ENCODE peak calls at places on chromosome 19, in five cellular contexts. F, M, K, R and H are unnamed samples.

GRCh38 chr19:38569368-38569983 is 48.3 kb downstream of the MAP4K1 start:
- DNase-seq in M (no peak), K (no peak), R (no peak), F (no peak), H (no peak)

GRCh38 chr19:46081928-46082727 is 41.3 kb upstream of the IGFL4 start:
- DNase-seq in R (no peak), F (no peak), K (peak), M (peak), H (no peak)

GRCh38 chr19:46533085-46534081 is 37.7 kb upstream of the PNMA8B start:
- DNase-seq in F (no peak), K (no peak), M (no peak), R (no peak), H (no peak)

GRCh38 chr19:20482721-20483120 is 82.9 kb downstream of the ZNF737 start:
- DNase-seq in M (no peak), F (no peak), R (no peak), K (no peak), H (no peak)

GRCh38 chr19:44808463-44809371 is at the start of gene BCAM:
- DNase-seq in R (peak), M (peak), K (peak), F (no peak), H (peak)

GRCh38 chr19:4088065-4088679 is 21.5 kb upstream of the ZBTB7A start:
- DNase-seq in R (no peak), K (no peak), F (peak), M (no peak), H (no peak)

GRCh38 chr19:38831142-38831605 is 420 bp downstream of the ECH1 start:
- DNase-seq in M (peak), F (no peak), K (peak), R (peak), H (peak)

GRCh38 chr19:48867922-48868195 is 558 bp downstream of the PLEKHA4 start:
- DNase-seq in F (no peak), M (no peak), K (no peak), R (no peak), H (no peak)

GRCh38 chr19:13146763-13147563 is 3.2 kb downstream of the STX10 start:
- DNase-seq in M (no peak), F (no peak), R (no peak), K (peak), H (no peak)

GRCh38 chr19:35793381-35794165 is 18.2 kb downstream of the ARHGAP33 start:
- DNase-seq in F (no peak), R (no peak), K (no peak), M (no peak), H (no peak)

GRCh38 chr19:16417660-16418596 is 53.8 kb downstream of the EPS15L1 start:
- DNase-seq in M (peak), F (peak), K (peak), R (peak), H (peak)

GRCh38 chr19:19647037-19647835 is 3.8 kb upstream of the GMIP start:
- DNase-seq in M (no peak), R (no peak), F (no peak), K (no peak), H (no peak)

GRCh38 chr19:3936506-3937442 is 3.9 kb downstream of the NMRK2 start:
- DNase-seq in R (no peak), F (no peak), M (no peak), K (no peak), H (no peak)

GRCh38 chr19:43776285-43776684 is 4.5 kb downstream of the KCNN4 start:
- DNase-seq in F (no peak), K (no peak), M (no peak), R (no peak), H (no peak)

GRCh38 chr19:782195-783043 is 14.8 kb upstream of the PTBP1 start:
- DNase-seq in R (no peak), M (peak), K (no peak), F (no peak), H (peak)

GRCh38 chr19:14686411-14686810 is 3.4 kb upstream of the ZNF333 start:
- DNase-seq in R (no peak), M (no peak), F (no peak), K (peak), H (no peak)

GRCh38 chr19:15640294-15640903 is at the start of gene CYP4F3:
- DNase-seq in F (peak), K (no peak), M (peak), R (peak), H (no peak)

GRCh38 chr19:37007587-37008220 is 70.5 kb upstream of the ZNF420 start:
- DNase-seq in K (peak), F (no peak), R (peak), M (peak), H (no peak)

GRCh38 chr19:662207-662961 is 630 bp downstream of the RNF126 start:
- DNase-seq in R (peak), K (peak), M (peak), F (no peak), H (no peak)

GRCh38 chr19:31139871-31140505 is 209.2 kb downstream of the TSHZ3 start:
- DNase-seq in M (peak), K (peak), F (no peak), R (no peak), H (no peak)

GRCh38 chr19:47411101-47411500 is 8.2 kb downstream of the MEIS3 start:
- DNase-seq in F (no peak), R (no peak), K (no peak), M (no peak), H (no peak)

GRCh38 chr19:48271531-48272151 is 1.8 kb downstream of the ZNF114 start:
- DNase-seq in F (no peak), R (peak), K (peak), M (peak), H (peak)

GRCh38 chr19:1567848-1568227 is 287 bp downstream of the MEX3D start:
- DNase-seq in R (no peak), M (no peak), F (no peak), K (no peak), H (no peak)

GRCh38 chr19:46133101-46133627 is 8.7 kb upstream of the IGFL3 start:
- DNase-seq in F (no peak), M (peak), R (peak), K (peak), H (no peak)

DNA sequence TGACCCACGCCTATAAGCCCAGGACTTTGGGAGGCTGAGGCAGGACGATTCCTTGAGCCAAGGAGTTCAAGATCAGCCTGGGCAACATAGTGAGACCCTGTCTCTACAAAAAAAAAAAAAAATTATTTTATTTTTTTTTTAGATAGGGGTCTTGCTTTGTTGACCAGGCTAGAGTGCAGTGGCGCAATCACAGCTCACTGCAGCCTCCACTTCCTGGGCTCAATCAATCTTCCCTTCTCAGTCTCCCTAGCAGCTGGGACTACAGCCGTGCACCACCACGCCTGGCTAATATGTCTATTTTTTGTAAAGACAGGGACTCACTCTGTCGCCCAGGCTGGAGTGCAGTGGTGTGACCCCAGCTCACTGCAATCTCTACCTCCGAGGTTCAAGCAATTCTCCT is 4.7 kb downstream of the C19orf38 start:
- DNase-seq in K (no peak), M (no peak), R (no peak), F (no peak), H (no peak)
- TF ChIP-seq CTCF in K (no peak), M (no peak), R (no peak), F (no peak), H (no peak)

GRCh38 chr19:53868892-53869804 is 1.5 kb downstream of the MYADM start:
- DNase-seq in F (peak), K (peak), M (peak), R (peak), H (peak)
- TF ChIP-seq CTCF in F (peak), K (peak), M (no peak), R (no peak), H (peak)

GRCh38 chr19:40701758-40702157 is 11.3 kb upstream of the NUMBL start:
- DNase-seq in M (no peak), K (no peak), F (no peak), R (no peak), H (no peak)
- TF ChIP-seq CTCF in M (no peak), K (no peak), F (no peak), R (no peak), H (no peak)

GRCh38 chr19:51710163-51710562 is 13.6 kb downstream of the HAS1 start:
- DNase-seq in M (no peak), R (no peak), K (no peak), F (no peak), H (no peak)

GRCh38 chr19:51711702-51712101 is 12.1 kb downstream of the HAS1 start:
- DNase-seq in F (no peak), R (no peak), M (no peak), K (no peak), H (no peak)

GRCh38 chr19:51714848-51715247 is 8.9 kb downstream of the HAS1 start:
- DNase-seq in R (no peak), K (peak), F (no peak), M (no peak), H (no peak)

GRCh38 chr19:51713319-51714285 is 10.2 kb downstream of the HAS1 start:
- DNase-seq in F (no peak), R (no peak), K (no peak), M (no peak), H (no peak)

GRCh38 chr19:51712461-51713081 is 11.2 kb downstream of the HAS1 start:
- DNase-seq in F (no peak), K (peak), M (peak), R (no peak), H (no peak)
- TF ChIP-seq CTCF in F (peak), K (peak), M (peak), R (no peak), H (peak)

GRCh38 chr19:41860419-41861097 is 503 bp downstream of the RPS19 start:
- DNase-seq in M (no peak), K (peak), R (no peak), F (no peak), H (no peak)
- TF ChIP-seq CTCF in M (no peak), K (no peak), R (no peak), F (no peak), H (no peak)

GRCh38 chr19:5593963-5594255 is 26.2 kb upstream of the TINCR start:
- DNase-seq in F (no peak), M (no peak), R (no peak), K (no peak), H (no peak)

GRCh38 chr19:5595129-5595528 is 27.4 kb upstream of the TINCR start:
- DNase-seq in R (no peak), F (no peak), M (no peak), K (no peak), H (no peak)

GRCh38 chr19:5595745-5596144 is 26.8 kb downstream of the SAFB2 start:
- DNase-seq in K (no peak), R (no peak), F (no peak), M (no peak), H (no peak)

GRCh38 chr19:5593245-5593962 is 25.7 kb upstream of the TINCR start:
- DNase-seq in K (no peak), M (no peak), F (no peak), R (no peak), H (no peak)

DNA sequence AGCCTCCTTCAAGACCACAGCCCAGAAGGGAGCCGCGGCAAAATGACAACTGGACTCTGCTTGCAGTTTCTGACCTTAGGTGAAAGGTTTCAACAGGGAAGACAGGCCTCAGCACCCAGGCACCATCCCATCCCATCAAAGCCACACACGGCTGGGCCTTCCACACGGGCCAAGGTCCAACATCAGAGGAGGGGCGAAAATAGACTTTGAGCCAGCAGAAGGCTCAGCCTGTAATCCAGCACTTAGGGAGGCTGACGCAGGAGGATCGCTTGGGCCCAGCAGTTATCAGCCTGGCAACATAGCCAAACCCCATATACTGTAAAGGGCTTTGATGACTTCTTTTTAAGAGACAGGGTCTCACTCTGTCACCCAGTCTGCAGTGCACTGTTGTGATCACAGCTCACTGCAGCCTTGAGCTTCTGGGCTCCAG is 26.8 kb upstream of the TINCR start:
- DNase-seq in F (no peak), R (no peak), M (no peak), K (no peak), H (no peak)
- TF ChIP-seq CTCF in F (no peak), R (no peak), M (no peak), K (no peak), H (no peak)

GRCh38 chr19:7793493-7793892 is 30.4 kb downstream of the CLEC4M start:
- DNase-seq in F (no peak), M (no peak), K (no peak), R (no peak), H (no peak)
- TF ChIP-seq CTCF in F (no peak), M (no peak), K (no peak), R (no peak), H (no peak)

DNA sequence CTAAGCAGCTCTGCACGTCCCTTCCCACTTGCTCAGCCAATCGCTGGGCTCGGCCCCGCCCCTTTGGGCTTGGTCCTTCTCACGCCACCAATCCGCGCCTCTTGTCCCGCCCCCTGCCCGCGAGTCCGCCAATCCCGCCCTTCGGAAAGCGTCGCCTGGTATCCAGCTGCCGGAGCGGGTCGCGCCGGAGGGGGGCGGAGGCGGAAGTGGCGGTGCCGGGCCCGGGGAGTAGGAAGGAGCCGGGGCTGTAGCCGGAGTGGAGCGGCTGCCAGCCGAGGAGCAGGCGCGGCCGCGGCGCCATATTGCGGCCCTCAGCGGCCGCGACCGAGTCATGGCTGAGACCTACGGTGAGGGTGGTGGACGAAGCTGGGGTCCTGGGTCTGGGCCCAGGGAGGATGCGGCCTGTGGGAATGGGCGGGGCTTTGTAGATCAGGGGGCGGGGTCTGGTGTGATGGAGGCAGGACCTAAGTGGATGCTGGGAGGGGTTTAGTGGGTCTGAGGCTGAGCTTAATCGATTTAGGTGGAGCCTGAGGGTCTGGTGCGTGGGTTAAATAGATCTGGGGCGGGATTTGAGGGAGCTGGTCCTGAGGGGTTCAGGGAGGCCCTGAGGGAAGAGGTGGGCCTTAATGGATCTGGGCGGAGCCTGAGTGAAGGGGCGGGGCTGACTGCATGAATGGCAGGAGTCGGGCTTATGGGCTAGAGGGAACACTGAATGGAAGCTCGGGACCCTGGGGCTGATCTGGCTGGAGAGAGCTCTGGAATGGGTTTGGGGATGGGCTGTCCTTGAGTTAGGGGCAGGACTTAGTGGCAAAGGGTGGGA is at the start of gene RAB4B:
- DNase-seq in M (peak), F (peak), K (peak), R (peak), H (peak)
- TF ChIP-seq CTCF in M (no peak), F (no peak), K (no peak), R (no peak), H (no peak)

DNA sequence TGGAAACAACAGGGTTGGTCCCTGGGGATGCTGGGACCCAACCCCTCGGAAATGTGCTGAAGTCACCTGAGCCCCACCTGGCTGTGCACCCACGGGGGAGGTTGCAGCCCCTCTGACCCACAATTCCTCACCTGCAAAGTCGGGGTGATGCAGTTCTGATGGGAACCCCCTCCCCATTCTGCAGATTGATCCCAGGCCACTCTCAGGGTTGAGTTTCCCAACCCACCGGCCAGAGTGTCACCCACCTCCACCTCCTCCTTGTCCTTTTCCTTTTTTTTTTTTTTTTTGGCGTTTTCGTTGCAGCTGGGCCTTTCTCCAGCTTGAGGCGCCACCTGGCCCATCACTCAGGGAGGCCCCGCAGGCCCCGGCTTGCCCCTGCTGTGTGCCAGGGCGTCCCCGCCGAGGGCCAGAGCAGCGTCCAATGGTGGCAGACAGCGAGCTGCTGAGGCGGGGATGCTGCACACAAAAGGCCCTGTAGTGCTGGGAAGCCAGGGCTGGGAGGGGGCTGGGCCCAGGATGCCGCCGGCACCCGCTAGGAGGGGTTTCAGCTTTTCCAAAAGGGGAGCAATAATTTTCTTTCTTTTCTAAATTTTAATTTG is 4.6 kb downstream of the PIK3R2 start:
- DNase-seq in R (peak), F (no peak), K (no peak), M (peak), H (no peak)
- TF ChIP-seq CTCF in R (no peak), F (no peak), K (no peak), M (peak), H (no peak)

DNA sequence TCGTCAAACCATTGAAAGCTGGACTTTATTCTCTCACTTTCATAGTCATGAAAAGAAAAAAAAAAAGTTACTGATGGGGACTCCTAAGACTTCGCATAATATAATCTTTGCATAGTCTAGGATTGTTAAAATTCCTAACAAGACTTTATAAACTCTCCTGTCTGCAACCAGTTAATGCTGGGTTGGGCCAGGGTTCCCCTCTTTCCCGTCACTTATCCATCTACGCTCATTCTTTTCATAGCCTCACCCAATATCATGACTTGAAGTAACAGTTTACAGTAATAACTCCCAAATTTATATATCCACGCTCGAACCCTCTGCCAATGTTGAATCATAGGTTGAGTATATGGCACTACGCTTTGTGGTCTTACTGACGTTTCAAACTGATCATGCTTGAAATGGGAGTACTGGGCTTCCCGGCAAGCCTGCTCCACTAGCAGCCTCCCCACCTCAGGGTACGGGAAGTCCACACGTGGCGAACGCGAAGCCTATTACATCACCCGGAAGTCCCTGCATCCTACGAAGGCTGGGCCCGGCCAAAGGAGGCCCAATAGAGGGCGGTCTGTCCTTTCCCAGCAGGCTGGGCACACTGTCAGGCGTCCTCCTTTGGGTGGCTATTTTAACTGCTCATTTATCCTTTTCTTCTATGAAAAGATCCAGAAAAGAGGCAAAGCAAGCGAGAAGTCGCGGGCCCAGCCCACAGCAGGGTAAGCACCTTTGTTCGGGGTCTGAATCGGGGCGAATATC is 694 bp upstream of the ZNF460 start:
- DNase-seq in F (peak), M (peak), K (peak), R (peak), H (peak)
- TF ChIP-seq CTCF in F (peak), M (peak), K (no peak), R (no peak), H (peak)